ENCODE peak calls at places on chromosomes 7 and 10, in six cellular contexts. U is body of pancreas, N is fibroblast of lung, M is sigmoid colon, I is A549, S is fibroblast of the aortic adventitia. G is an unnamed sample.

GRCh38 chr10:93065675-93066543 is 5.3 kb downstream of the CYP26C1 start:
- DNase-seq in U (no peak), N (no peak), M (no peak), I (no peak), S (no peak), G (no peak)

GRCh38 chr7:131111-132094 is 61.0 kb upstream of the FAM20C start:
- DNase-seq in U (peak), N (peak), M (peak), I (no peak), S (no peak), G (peak)

GRCh38 chr10:102405632-102406031 is 10.1 kb downstream of the NFKB2 start:
- DNase-seq in U (no peak), N (no peak), M (no peak), I (no peak), S (no peak), G (no peak)

GRCh38 chr7:117110480-117111315 is 157.4 kb downstream of the ST7 start:
- DNase-seq in U (no peak), N (no peak), M (no peak), I (no peak), S (no peak), G (no peak)

GRCh38 chr10:72740526-72740925 is 48.6 kb downstream of the MCU start:
- DNase-seq in U (peak), N (peak), M (peak), I (peak), S (no peak), G (peak)

GRCh38 chr7:16357474-16357873 is 63.9 kb downstream of the CRPPA start:
- DNase-seq in U (no peak), N (no peak), M (no peak), I (no peak), S (no peak), G (no peak)

GRCh38 chr7:27962250-27962649 is 218.3 kb downstream of the JAZF1 start:
- DNase-seq in U (no peak), N (peak), M (no peak), I (no peak), S (no peak), G (peak)

GRCh38 chr7:11969627-11970026 is 137.6 kb upstream of the THSD7A start:
- DNase-seq in U (no peak), N (no peak), M (no peak), I (no peak), S (no peak), G (no peak)

GRCh38 chr7:152121432-152121831 is 96.0 kb downstream of the GALNT11 start:
- DNase-seq in U (no peak), N (no peak), M (no peak), I (no peak), S (no peak), G (no peak)

GRCh38 chr7:81484266-81484665 is 285.6 kb downstream of the HGF start:
- DNase-seq in U (peak), N (peak), M (no peak), I (no peak), S (peak), G (peak)

GRCh38 chr10:37975407-37975991 is 948 bp downstream of the ZNF25 start:
- DNase-seq in U (no peak), N (peak), M (no peak), I (peak), S (peak), G (peak)

GRCh38 chr7:28533267-28533666 is 120.9 kb downstream of the CREB5 start:
- DNase-seq in U (no peak), N (no peak), M (no peak), I (no peak), S (no peak), G (no peak)

GRCh38 chr10:25522946-25523608 is 348.3 kb downstream of the GPR158 start:
- DNase-seq in U (no peak), N (peak), M (no peak), I (no peak), S (peak), G (no peak)

GRCh38 chr7:142088022-142088714 is 23.4 kb upstream of the MGAM2 start:
- DNase-seq in U (peak), N (no peak), M (no peak), I (no peak), S (peak), G (no peak)

GRCh38 chr7:151068069-151068773 is 8.8 kb downstream of the SLC4A2 start:
- DNase-seq in U (no peak), N (peak), M (no peak), I (no peak), S (no peak), G (no peak)

GRCh38 chr10:127006453-127006852 is 101.2 kb downstream of the DOCK1 start:
- DNase-seq in U (no peak), N (no peak), M (no peak), I (no peak), S (no peak), G (no peak)

GRCh38 chr7:73645643-73646182 is 21.4 kb upstream of the MLXIPL start:
- DNase-seq in U (no peak), N (no peak), M (no peak), I (no peak), S (no peak), G (no peak)

GRCh38 chr10:103851261-103851660 is 4.1 kb downstream of the SH3PXD2A start:
- DNase-seq in U (no peak), N (no peak), M (peak), I (no peak), S (no peak), G (no peak)

GRCh38 chr7:151777913-151778670 is 98.8 kb downstream of the PRKAG2 start:
- DNase-seq in U (no peak), N (no peak), M (peak), I (no peak), S (no peak), G (no peak)

GRCh38 chr7:36916619-36917018 is 192.3 kb upstream of the AOAH start:
- DNase-seq in U (no peak), N (no peak), M (no peak), I (no peak), S (no peak), G (no peak)

GRCh38 chr10:47346572-47347302 is 1.4 kb upstream of the RBP3 start:
- DNase-seq in U (no peak), N (no peak), M (no peak), I (no peak), S (no peak), G (peak)

GRCh38 chr7:75642810-75643486 is 95.8 kb downstream of the HIP1 start:
- DNase-seq in U (peak), N (peak), M (no peak), I (peak), S (peak), G (peak)

GRCh38 chr7:38796636-38797501 is 112.1 kb downstream of the VPS41 start:
- DNase-seq in U (peak), N (peak), M (no peak), I (peak), S (peak), G (peak)

GRCh38 chr7:27182285-27182827 is 2.7 kb downstream of the HOXA11 start:
- DNase-seq in U (no peak), N (no peak), M (peak), I (no peak), S (no peak), G (no peak)

GRCh38 chr7:113374924-113375323 is 256.6 kb upstream of the SMIM30 start:
- DNase-seq in U (no peak), N (no peak), M (no peak), I (no peak), S (no peak), G (no peak)

GRCh38 chr10:58781873-58782488 is 269.3 kb downstream of the BICC1 start:
- DNase-seq in U (no peak), N (peak), M (no peak), I (peak), S (peak), G (peak)

GRCh38 chr7:5636914-5637313 is 144.5 kb downstream of the RNF216 start:
- DNase-seq in U (peak), N (peak), M (peak), I (peak), S (peak), G (peak)

GRCh38 chr7:1239455-1240295 is 7.0 kb downstream of the UNCX start:
- DNase-seq in U (no peak), N (no peak), M (no peak), I (no peak), S (no peak), G (no peak)

GRCh38 chr7:105790996-105791395 is 85.4 kb downstream of the ATXN7L1 start:
- DNase-seq in U (no peak), N (no peak), M (no peak), I (no peak), S (no peak), G (no peak)

GRCh38 chr10:43350139-43350538 is 21.3 kb upstream of the FXYD4 start:
- DNase-seq in U (peak), N (no peak), M (no peak), I (no peak), S (peak), G (no peak)

GRCh38 chr7:53600296-53600695 is 564.9 kb downstream of the POM121L12 start:
- DNase-seq in U (no peak), N (no peak), M (no peak), I (no peak), S (no peak), G (no peak)

GRCh38 chr7:55160539-55160938 is 141.7 kb downstream of the EGFR start:
- DNase-seq in U (no peak), N (peak), M (no peak), I (no peak), S (peak), G (peak)

GRCh38 chr7:74051629-74052410 is 23.8 kb downstream of the ELN start:
- DNase-seq in U (peak), N (no peak), M (no peak), I (peak), S (no peak), G (peak)

GRCh38 chr7:151705744-151706567 is 171.0 kb downstream of the PRKAG2 start:
- DNase-seq in U (peak), N (peak), M (no peak), I (peak), S (peak), G (peak)

GRCh38 chr10:108445746-108446145 is 1281.2 kb upstream of the SORCS1 start:
- DNase-seq in U (no peak), N (peak), M (no peak), I (no peak), S (no peak), G (peak)

DNA sequence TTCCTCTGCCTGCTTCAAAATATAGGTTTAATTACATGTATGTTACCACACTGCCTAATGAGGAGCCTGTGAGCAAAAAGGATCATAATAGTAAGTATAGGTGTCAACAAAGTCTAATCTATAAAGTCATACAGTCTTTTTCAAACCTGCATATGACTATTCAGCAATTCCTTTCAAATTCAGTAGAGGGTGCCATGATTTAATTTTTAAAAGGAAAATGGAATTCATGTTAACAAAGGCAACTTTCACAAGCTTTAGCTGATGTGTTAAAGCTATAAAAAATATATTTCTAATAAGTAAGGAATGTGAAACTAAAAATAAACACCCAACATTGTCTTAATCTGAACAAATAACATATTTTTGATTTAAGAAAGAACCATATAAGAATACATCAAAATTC is 52.1 kb downstream of the MPP7 start:
- DNase-seq in U (no peak), N (peak), M (no peak), I (no peak), S (peak), G (peak)
- TF ChIP-seq CTCF in U (peak), N (no peak), M (peak), I (peak), S (peak), G (peak)

GRCh38 chr10:79981673-79982485 is 33.0 kb upstream of the SFTPD start:
- DNase-seq in U (peak), N (peak), M (peak), I (peak), S (peak), G (peak)

GRCh38 chr10:79979973-79980687 is 31.2 kb upstream of the SFTPD start:
- DNase-seq in U (peak), N (no peak), M (no peak), I (no peak), S (no peak), G (no peak)

GRCh38 chr10:79981356-79981672 is 32.4 kb upstream of the SFTPD start:
- DNase-seq in U (no peak), N (no peak), M (no peak), I (no peak), S (no peak), G (no peak)

GRCh38 chr10:79979310-79979972 is 30.5 kb upstream of the SFTPD start:
- DNase-seq in U (peak), N (no peak), M (no peak), I (no peak), S (no peak), G (no peak)

GRCh38 chr10:79980711-79981110 is 31.8 kb upstream of the SFTPD start:
- DNase-seq in U (no peak), N (no peak), M (no peak), I (no peak), S (no peak), G (no peak)
- H3K4me3 ChIP-seq in U (no peak), N (no peak), M (no peak), I (no peak), S (no peak), G (no peak)

GRCh38 chr10:79349072-79349491 is 1.8 kb downstream of the PPIF start:
- DNase-seq in U (no peak), N (no peak), M (no peak), I (no peak), S (no peak), G (no peak)
- TF ChIP-seq CTCF in U (no peak), N (no peak), M (no peak), I (no peak), S (no peak), G (no peak)

GRCh38 chr10:88272186-88272585 is 310.9 kb downstream of the RNLS start:
- DNase-seq in U (no peak), N (no peak), M (no peak), I (no peak), S (no peak), G (peak)

GRCh38 chr10:88273567-88273966 is 309.6 kb downstream of the RNLS start:
- DNase-seq in U (no peak), N (no peak), M (no peak), I (no peak), S (no peak), G (no peak)

GRCh38 chr10:88270871-88271713 is 312.0 kb downstream of the RNLS start:
- DNase-seq in U (no peak), N (peak), M (no peak), I (no peak), S (peak), G (peak)

GRCh38 chr10:88270061-88270808 is 312.9 kb downstream of the RNLS start:
- DNase-seq in U (no peak), N (no peak), M (no peak), I (no peak), S (no peak), G (no peak)

DNA sequence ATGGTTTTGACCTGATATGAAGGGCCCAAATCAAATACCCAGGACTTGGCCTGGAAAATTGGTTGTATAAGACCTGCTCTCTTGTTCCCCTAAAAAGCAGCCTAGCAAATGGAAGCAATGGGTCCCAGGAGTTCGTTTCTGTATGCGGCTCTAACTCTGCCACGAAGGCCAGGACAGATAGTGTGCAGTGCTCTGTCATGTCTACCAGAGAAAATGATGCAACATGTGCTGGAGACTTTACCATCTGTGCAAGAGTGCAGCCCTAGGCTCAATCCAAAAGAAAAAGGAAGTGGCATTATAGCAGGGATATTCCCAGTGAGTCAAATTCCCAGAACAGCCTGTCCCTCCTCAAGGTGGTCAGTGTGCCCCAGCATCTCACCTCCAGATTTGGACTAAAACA is 311.4 kb downstream of the RNLS start:
- DNase-seq in U (no peak), N (peak), M (no peak), I (no peak), S (peak), G (peak)
- H3K4me3 ChIP-seq in U (no peak), N (no peak), M (no peak), I (no peak), S (no peak), G (no peak)

GRCh38 chr7:129843982-129844840 is 108.5 kb downstream of the UBE2H start:
- DNase-seq in U (no peak), N (no peak), M (no peak), I (no peak), S (no peak), G (no peak)
- TF ChIP-seq CTCF in U (no peak), N (no peak), M (no peak), I (no peak), S (no peak), G (no peak)

G was measured in fibroblast of mammary gland.